ENCODE peak calls at places on chromosomes 3 and 15, in eight cellular contexts. One of them, this sample, is unnamed.

GRCh38 chr3:11719406-11720219 is 75.9 kb upstream of the VGLL4 start:
- DNase-seq in neural crest cell: peak; percentile 46
- DNase-seq in naive thymus-derived CD4-positive, alpha-beta T cell: peak; percentile 68
- DNase-seq in HEK293T: peak; percentile 86
- DNase-seq in heart right ventricle: peak; percentile 73
- DNase-seq in kidney glomerular epithelial cell: peak; percentile 82
- DNase-seq in mucosa of gallbladder: peak; percentile 91
- DNase-seq in activated CD4-positive, alpha-beta T cell treated with anti-CD3 and anti-CD28 coated beads for 24 hours: peak; percentile 48
- DNase-seq in this sample: peak; percentile 77

GRCh38 chr15:101121511-101122090 is 130.2 kb downstream of the CHSY1 start:
- DNase-seq in mucosa of gallbladder: peak; percentile 65
- DNase-seq in neural crest cell: peak; percentile 48
- DNase-seq in HEK293T: peak; percentile 49
- DNase-seq in heart right ventricle: peak; percentile 87
- DNase-seq in activated CD4-positive, alpha-beta T cell treated with anti-CD3 and anti-CD28 coated beads for 24 hours: no peak
- DNase-seq in kidney glomerular epithelial cell: no peak
- DNase-seq in naive thymus-derived CD4-positive, alpha-beta T cell: peak; percentile 50
- DNase-seq in this sample: no peak

GRCh38 chr3:126147932-126148683 is 32.3 kb downstream of the ALDH1L1 start:
- DNase-seq in activated CD4-positive, alpha-beta T cell treated with anti-CD3 and anti-CD28 coated beads for 24 hours: no peak
- DNase-seq in heart right ventricle: peak; percentile 2
- DNase-seq in naive thymus-derived CD4-positive, alpha-beta T cell: no peak
- DNase-seq in HEK293T: peak; percentile 2
- DNase-seq in kidney glomerular epithelial cell: no peak
- DNase-seq in mucosa of gallbladder: no peak
- DNase-seq in neural crest cell: no peak
- DNase-seq in this sample: no peak

GRCh38 chr3:187518616-187519015 is 150.4 kb downstream of the RTP4 start:
- DNase-seq in HEK293T: no peak
- DNase-seq in neural crest cell: no peak
- DNase-seq in activated CD4-positive, alpha-beta T cell treated with anti-CD3 and anti-CD28 coated beads for 24 hours: no peak
- DNase-seq in kidney glomerular epithelial cell: no peak
- DNase-seq in heart right ventricle: no peak
- DNase-seq in naive thymus-derived CD4-positive, alpha-beta T cell: no peak
- DNase-seq in mucosa of gallbladder: no peak
- DNase-seq in this sample: no peak

GRCh38 chr3:51715231-51716058 is 8.6 kb downstream of the GRM2 start:
- DNase-seq in mucosa of gallbladder: no peak
- DNase-seq in activated CD4-positive, alpha-beta T cell treated with anti-CD3 and anti-CD28 coated beads for 24 hours: no peak
- DNase-seq in kidney glomerular epithelial cell: no peak
- DNase-seq in neural crest cell: no peak
- DNase-seq in heart right ventricle: no peak
- DNase-seq in HEK293T: no peak
- DNase-seq in naive thymus-derived CD4-positive, alpha-beta T cell: no peak
- DNase-seq in this sample: no peak

GRCh38 chr15:40098489-40099261 is 10.0 kb downstream of the BMF start:
- DNase-seq in mucosa of gallbladder: peak; percentile 89
- DNase-seq in heart right ventricle: peak; percentile 53
- DNase-seq in kidney glomerular epithelial cell: peak; percentile 92
- DNase-seq in neural crest cell: no peak
- DNase-seq in HEK293T: peak; percentile 75
- DNase-seq in naive thymus-derived CD4-positive, alpha-beta T cell: peak; percentile 76
- DNase-seq in activated CD4-positive, alpha-beta T cell treated with anti-CD3 and anti-CD28 coated beads for 24 hours: peak; percentile 68
- DNase-seq in this sample: peak; percentile 81

GRCh38 chr3:6112546-6112945 is 748.4 kb upstream of the GRM7 start:
- DNase-seq in mucosa of gallbladder: no peak
- DNase-seq in kidney glomerular epithelial cell: no peak
- DNase-seq in HEK293T: no peak
- DNase-seq in naive thymus-derived CD4-positive, alpha-beta T cell: no peak
- DNase-seq in heart right ventricle: no peak
- DNase-seq in neural crest cell: no peak
- DNase-seq in activated CD4-positive, alpha-beta T cell treated with anti-CD3 and anti-CD28 coated beads for 24 hours: no peak
- DNase-seq in this sample: no peak

GRCh38 chr15:20346082-20346805 is 195.4 kb downstream of the GOLGA6L6 start:
- DNase-seq in naive thymus-derived CD4-positive, alpha-beta T cell: no peak
- DNase-seq in kidney glomerular epithelial cell: no peak
- DNase-seq in HEK293T: no peak
- DNase-seq in activated CD4-positive, alpha-beta T cell treated with anti-CD3 and anti-CD28 coated beads for 24 hours: no peak
- DNase-seq in mucosa of gallbladder: no peak
- DNase-seq in heart right ventricle: no peak
- DNase-seq in neural crest cell: no peak
- DNase-seq in this sample: no peak

GRCh38 chr3:52225452-52226228 is at the start of gene TLR9:
- DNase-seq in mucosa of gallbladder: no peak
- DNase-seq in neural crest cell: no peak
- DNase-seq in heart right ventricle: no peak
- DNase-seq in HEK293T: no peak
- DNase-seq in activated CD4-positive, alpha-beta T cell treated with anti-CD3 and anti-CD28 coated beads for 24 hours: no peak
- DNase-seq in kidney glomerular epithelial cell: no peak
- DNase-seq in naive thymus-derived CD4-positive, alpha-beta T cell: no peak
- DNase-seq in this sample: no peak

GRCh38 chr15:27088584-27089232 is 117.7 kb downstream of the GABRG3 start:
- DNase-seq in naive thymus-derived CD4-positive, alpha-beta T cell: no peak
- DNase-seq in neural crest cell: no peak
- DNase-seq in kidney glomerular epithelial cell: no peak
- DNase-seq in HEK293T: no peak
- DNase-seq in activated CD4-positive, alpha-beta T cell treated with anti-CD3 and anti-CD28 coated beads for 24 hours: no peak
- DNase-seq in heart right ventricle: no peak
- DNase-seq in mucosa of gallbladder: no peak
- DNase-seq in this sample: no peak

GRCh38 chr3:6721496-6721895 is 139.4 kb upstream of the GRM7 start:
- DNase-seq in neural crest cell: no peak
- DNase-seq in HEK293T: no peak
- DNase-seq in kidney glomerular epithelial cell: no peak
- DNase-seq in naive thymus-derived CD4-positive, alpha-beta T cell: no peak
- DNase-seq in heart right ventricle: no peak
- DNase-seq in mucosa of gallbladder: no peak
- DNase-seq in activated CD4-positive, alpha-beta T cell treated with anti-CD3 and anti-CD28 coated beads for 24 hours: no peak
- DNase-seq in this sample: no peak

GRCh38 chr3:37115451-37115850 is 58.9 kb downstream of the LRRFIP2 start:
- DNase-seq in neural crest cell: no peak
- DNase-seq in activated CD4-positive, alpha-beta T cell treated with anti-CD3 and anti-CD28 coated beads for 24 hours: no peak
- DNase-seq in HEK293T: no peak
- DNase-seq in naive thymus-derived CD4-positive, alpha-beta T cell: no peak
- DNase-seq in mucosa of gallbladder: no peak
- DNase-seq in heart right ventricle: no peak
- DNase-seq in kidney glomerular epithelial cell: no peak
- DNase-seq in this sample: no peak

GRCh38 chr3:119809249-119810017 is 27.5 kb downstream of the NR1I2 start:
- DNase-seq in activated CD4-positive, alpha-beta T cell treated with anti-CD3 and anti-CD28 coated beads for 24 hours: no peak
- DNase-seq in mucosa of gallbladder: no peak
- DNase-seq in neural crest cell: no peak
- DNase-seq in naive thymus-derived CD4-positive, alpha-beta T cell: no peak
- DNase-seq in HEK293T: no peak
- DNase-seq in heart right ventricle: no peak
- DNase-seq in kidney glomerular epithelial cell: no peak
- DNase-seq in this sample: no peak

GRCh38 chr3:24220859-24221657 is 273.6 kb downstream of the THRB start:
- DNase-seq in mucosa of gallbladder: peak; percentile 44
- DNase-seq in kidney glomerular epithelial cell: peak; percentile 94
- DNase-seq in naive thymus-derived CD4-positive, alpha-beta T cell: no peak
- DNase-seq in neural crest cell: no peak
- DNase-seq in heart right ventricle: no peak
- DNase-seq in activated CD4-positive, alpha-beta T cell treated with anti-CD3 and anti-CD28 coated beads for 24 hours: no peak
- DNase-seq in HEK293T: no peak
- DNase-seq in this sample: peak; percentile 90

GRCh38 chr3:13837751-13838150 is 42.1 kb downstream of the WNT7A start:
- DNase-seq in activated CD4-positive, alpha-beta T cell treated with anti-CD3 and anti-CD28 coated beads for 24 hours: no peak
- DNase-seq in heart right ventricle: no peak
- DNase-seq in kidney glomerular epithelial cell: no peak
- DNase-seq in HEK293T: no peak
- DNase-seq in mucosa of gallbladder: no peak
- DNase-seq in neural crest cell: no peak
- DNase-seq in naive thymus-derived CD4-positive, alpha-beta T cell: no peak
- DNase-seq in this sample: no peak

GRCh38 chr15:67907175-67907723 is 67.4 kb upstream of the RNU6-1 start:
- DNase-seq in naive thymus-derived CD4-positive, alpha-beta T cell: no peak
- DNase-seq in kidney glomerular epithelial cell: no peak
- DNase-seq in mucosa of gallbladder: no peak
- DNase-seq in HEK293T: no peak
- DNase-seq in activated CD4-positive, alpha-beta T cell treated with anti-CD3 and anti-CD28 coated beads for 24 hours: no peak
- DNase-seq in heart right ventricle: no peak
- DNase-seq in neural crest cell: no peak
- DNase-seq in this sample: no peak